ENCODE peak calls at places on chromosomes 5 and 9, in six cellular contexts. One of them, this sample, is unnamed.

GRCh38 chr9:99231708-99232107 is 9.6 kb downstream of the SEC61B start:
- DNase-seq in GM13977: no peak
- DNase-seq in mucosa of descending colon: peak
- DNase-seq in PC-9: no peak
- DNase-seq in brain microvascular endothelial cell: no peak
- DNase-seq in spleen: no peak
- DNase-seq in this sample: no peak

GRCh38 chr9:123335227-123335985 is 20.6 kb upstream of the CRB2 start:
- DNase-seq in GM13977: no peak
- DNase-seq in mucosa of descending colon: no peak
- DNase-seq in PC-9: no peak
- DNase-seq in brain microvascular endothelial cell: peak
- DNase-seq in spleen: no peak
- DNase-seq in this sample: no peak

GRCh38 chr5:95761771-95762680 is 30.9 kb downstream of the RHOBTB3 start:
- DNase-seq in GM13977: no peak
- DNase-seq in mucosa of descending colon: no peak
- DNase-seq in PC-9: no peak
- DNase-seq in brain microvascular endothelial cell: peak
- DNase-seq in spleen: no peak
- DNase-seq in this sample: no peak

GRCh38 chr5:93164690-93165089 is 416.3 kb downstream of the NR2F1-AS1 start:
- DNase-seq in GM13977: no peak
- DNase-seq in mucosa of descending colon: no peak
- DNase-seq in PC-9: peak
- DNase-seq in brain microvascular endothelial cell: peak
- DNase-seq in spleen: no peak
- DNase-seq in this sample: no peak

GRCh38 chr5:137561572-137561971 is 62.4 kb upstream of the SPOCK1 start:
- DNase-seq in GM13977: no peak
- DNase-seq in mucosa of descending colon: no peak
- DNase-seq in PC-9: no peak
- DNase-seq in brain microvascular endothelial cell: no peak
- DNase-seq in spleen: no peak
- DNase-seq in this sample: no peak

GRCh38 chr9:132249123-132249522 is 87.3 kb downstream of the NTNG2 start:
- DNase-seq in GM13977: no peak
- DNase-seq in mucosa of descending colon: no peak
- DNase-seq in PC-9: no peak
- DNase-seq in brain microvascular endothelial cell: no peak
- DNase-seq in spleen: no peak
- DNase-seq in this sample: no peak

GRCh38 chr5:6274846-6275543 is 103.4 kb downstream of the MED10 start:
- DNase-seq in GM13977: no peak
- DNase-seq in mucosa of descending colon: no peak
- DNase-seq in PC-9: no peak
- DNase-seq in brain microvascular endothelial cell: no peak
- DNase-seq in spleen: no peak
- DNase-seq in this sample: no peak

GRCh38 chr5:54187694-54188093 is 122.7 kb downstream of the ARL15 start:
- DNase-seq in GM13977: no peak
- DNase-seq in mucosa of descending colon: no peak
- DNase-seq in PC-9: no peak
- DNase-seq in brain microvascular endothelial cell: no peak
- DNase-seq in spleen: no peak
- DNase-seq in this sample: no peak

GRCh38 chr9:127578952-127579853 is 32.9 kb upstream of the STXBP1 start:
- DNase-seq in GM13977: no peak
- DNase-seq in mucosa of descending colon: peak
- DNase-seq in PC-9: peak
- DNase-seq in brain microvascular endothelial cell: peak
- DNase-seq in spleen: peak
- DNase-seq in this sample: peak

GRCh38 chr9:17833846-17834245 is 255.0 kb downstream of the SH3GL2 start:
- DNase-seq in GM13977: no peak
- DNase-seq in mucosa of descending colon: no peak
- DNase-seq in PC-9: no peak
- DNase-seq in brain microvascular endothelial cell: no peak
- DNase-seq in spleen: no peak
- DNase-seq in this sample: no peak

GRCh38 chr9:17832812-17833211 is 253.9 kb downstream of the SH3GL2 start:
- DNase-seq in GM13977: no peak
- DNase-seq in mucosa of descending colon: no peak
- DNase-seq in PC-9: no peak
- DNase-seq in brain microvascular endothelial cell: no peak
- DNase-seq in spleen: no peak
- DNase-seq in this sample: no peak

GRCh38 chr9:17843236-17843635 is 264.4 kb downstream of the SH3GL2 start:
- DNase-seq in GM13977: no peak
- DNase-seq in mucosa of descending colon: no peak
- DNase-seq in PC-9: no peak
- DNase-seq in brain microvascular endothelial cell: no peak
- DNase-seq in spleen: no peak
- DNase-seq in this sample: no peak

GRCh38 chr9:17839744-17840143 is 260.9 kb downstream of the SH3GL2 start:
- DNase-seq in GM13977: no peak
- DNase-seq in mucosa of descending colon: no peak
- DNase-seq in PC-9: no peak
- DNase-seq in brain microvascular endothelial cell: no peak
- DNase-seq in spleen: no peak
- DNase-seq in this sample: no peak

DNA sequence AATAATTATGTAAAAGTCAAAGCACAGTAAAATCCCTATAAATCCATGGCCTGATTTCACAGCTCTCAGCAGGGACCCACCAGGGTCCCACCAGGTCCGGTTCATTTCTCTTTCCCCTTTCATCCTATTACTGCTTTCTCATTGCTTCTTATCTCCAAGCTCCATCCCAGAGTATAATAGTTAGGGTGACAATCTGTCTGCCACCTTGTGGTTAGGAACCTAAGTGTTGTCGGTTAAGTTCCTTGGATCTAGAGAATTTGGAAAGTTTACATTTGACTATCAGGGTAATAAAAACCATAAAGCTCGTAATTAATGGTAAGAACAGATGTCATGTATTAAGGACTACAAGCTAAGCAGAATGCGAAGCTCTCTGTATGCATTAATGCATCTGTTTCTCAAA is 259.1 kb downstream of the SH3GL2 start:
- DNase-seq in GM13977: no peak
- DNase-seq in mucosa of descending colon: no peak
- DNase-seq in PC-9: no peak
- DNase-seq in brain microvascular endothelial cell: no peak
- DNase-seq in spleen: no peak
- DNase-seq in this sample: no peak
- TF ChIP-seq CTCF in GM13977: no peak
- TF ChIP-seq CTCF in mucosa of descending colon: no peak
- TF ChIP-seq CTCF in PC-9: no peak
- TF ChIP-seq CTCF in brain microvascular endothelial cell: no peak
- TF ChIP-seq CTCF in spleen: no peak
- TF ChIP-seq CTCF in this sample: no peak

GRCh38 chr5:102792705-102793104 is 37.6 kb downstream of the PAM start:
- DNase-seq in GM13977: no peak
- DNase-seq in mucosa of descending colon: no peak
- DNase-seq in PC-9: no peak
- DNase-seq in brain microvascular endothelial cell: peak
- DNase-seq in spleen: no peak
- DNase-seq in this sample: no peak
- TF ChIP-seq CTCF in GM13977: no peak
- TF ChIP-seq CTCF in mucosa of descending colon: no peak
- TF ChIP-seq CTCF in PC-9: no peak
- TF ChIP-seq CTCF in brain microvascular endothelial cell: peak
- TF ChIP-seq CTCF in spleen: no peak
- TF ChIP-seq CTCF in this sample: peak

GRCh38 chr5:157323107-157323706 is 57.3 kb downstream of the CYFIP2 start:
- DNase-seq in GM13977: no peak
- DNase-seq in mucosa of descending colon: no peak
- DNase-seq in PC-9: no peak
- DNase-seq in brain microvascular endothelial cell: no peak
- DNase-seq in spleen: no peak
- DNase-seq in this sample: no peak
- TF ChIP-seq CTCF in GM13977: peak
- TF ChIP-seq CTCF in mucosa of descending colon: no peak
- TF ChIP-seq CTCF in PC-9: peak
- TF ChIP-seq CTCF in brain microvascular endothelial cell: peak
- TF ChIP-seq CTCF in spleen: no peak
- TF ChIP-seq CTCF in this sample: peak

GRCh38 chr9:137111788-137112563 is 2.6 kb downstream of the DPP7 start:
- DNase-seq in GM13977: no peak
- DNase-seq in mucosa of descending colon: no peak
- DNase-seq in PC-9: no peak
- DNase-seq in brain microvascular endothelial cell: no peak
- DNase-seq in spleen: no peak
- DNase-seq in this sample: no peak
- TF ChIP-seq CTCF in GM13977: no peak
- TF ChIP-seq CTCF in mucosa of descending colon: no peak
- TF ChIP-seq CTCF in PC-9: no peak
- TF ChIP-seq CTCF in brain microvascular endothelial cell: no peak
- TF ChIP-seq CTCF in spleen: no peak
- TF ChIP-seq CTCF in this sample: no peak

GRCh38 chr9:130039504-130040147 is 3.4 kb downstream of the FNBP1 start:
- DNase-seq in GM13977: no peak
- DNase-seq in mucosa of descending colon: no peak
- DNase-seq in PC-9: no peak
- DNase-seq in brain microvascular endothelial cell: no peak
- DNase-seq in spleen: no peak
- DNase-seq in this sample: peak
- TF ChIP-seq CTCF in GM13977: no peak
- TF ChIP-seq CTCF in mucosa of descending colon: no peak
- TF ChIP-seq CTCF in PC-9: no peak
- TF ChIP-seq CTCF in brain microvascular endothelial cell: peak
- TF ChIP-seq CTCF in spleen: no peak
- TF ChIP-seq CTCF in this sample: no peak

DNA sequence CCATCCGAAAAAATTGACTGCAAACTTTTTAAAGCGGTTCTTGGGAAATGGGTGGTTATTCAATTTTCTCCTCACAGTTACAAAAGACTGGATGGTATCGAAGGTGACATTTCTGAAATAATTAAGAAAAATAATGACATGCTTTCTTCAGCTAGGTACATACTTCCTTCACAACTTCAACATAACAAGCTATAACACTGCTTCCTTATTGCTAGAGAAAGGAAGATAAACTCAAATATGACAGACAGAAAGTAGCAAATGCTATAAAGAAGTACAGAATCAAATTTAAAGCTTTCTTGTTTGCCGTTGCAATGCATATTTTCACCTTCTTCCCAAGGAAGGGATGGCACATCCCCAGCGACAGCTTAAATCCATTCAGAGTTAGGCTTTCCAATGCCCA is 93.5 kb upstream of the EFNA5 start:
- DNase-seq in GM13977: no peak
- DNase-seq in mucosa of descending colon: no peak
- DNase-seq in PC-9: no peak
- DNase-seq in brain microvascular endothelial cell: no peak
- DNase-seq in spleen: no peak
- DNase-seq in this sample: no peak
- TF ChIP-seq CTCF in GM13977: no peak
- TF ChIP-seq CTCF in mucosa of descending colon: no peak
- TF ChIP-seq CTCF in PC-9: no peak
- TF ChIP-seq CTCF in brain microvascular endothelial cell: no peak
- TF ChIP-seq CTCF in spleen: no peak
- TF ChIP-seq CTCF in this sample: no peak

GRCh38 chr9:76818271-76818670 is 54.0 kb downstream of the PCA3 start:
- DNase-seq in GM13977: no peak
- DNase-seq in mucosa of descending colon: peak
- DNase-seq in PC-9: peak
- DNase-seq in brain microvascular endothelial cell: peak
- DNase-seq in spleen: no peak
- DNase-seq in this sample: no peak

GRCh38 chr9:76817489-76817888 is 53.3 kb downstream of the PCA3 start:
- DNase-seq in GM13977: no peak
- DNase-seq in mucosa of descending colon: no peak
- DNase-seq in PC-9: no peak
- DNase-seq in brain microvascular endothelial cell: peak
- DNase-seq in spleen: no peak
- DNase-seq in this sample: no peak

GRCh38 chr9:76820431-76820830 is 56.2 kb downstream of the PCA3 start:
- DNase-seq in GM13977: no peak
- DNase-seq in mucosa of descending colon: no peak
- DNase-seq in PC-9: no peak
- DNase-seq in brain microvascular endothelial cell: no peak
- DNase-seq in spleen: no peak
- DNase-seq in this sample: no peak
- TF ChIP-seq CTCF in GM13977: no peak
- TF ChIP-seq CTCF in mucosa of descending colon: no peak
- TF ChIP-seq CTCF in PC-9: no peak
- TF ChIP-seq CTCF in brain microvascular endothelial cell: no peak
- TF ChIP-seq CTCF in spleen: no peak
- TF ChIP-seq CTCF in this sample: no peak

DNA sequence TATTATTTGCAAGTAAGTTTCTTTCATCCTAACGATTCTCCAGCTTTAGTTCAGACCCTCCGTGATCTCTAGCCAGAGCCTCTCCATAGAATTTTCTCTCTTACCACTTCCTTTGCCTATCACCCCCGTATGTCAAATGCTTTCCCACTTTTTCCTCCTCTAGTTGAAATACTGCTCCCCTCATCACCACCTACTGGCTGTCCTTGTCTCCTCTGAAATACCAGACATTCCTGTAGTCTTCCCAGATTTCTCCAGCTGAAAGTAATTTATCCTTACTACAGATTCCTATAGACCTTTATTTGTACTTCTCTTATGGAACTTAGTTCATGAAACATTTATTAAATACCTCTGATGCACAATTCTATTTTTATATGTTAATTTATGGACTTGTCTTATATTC is 36.0 kb upstream of the GLIPR2 start:
- DNase-seq in GM13977: no peak
- DNase-seq in mucosa of descending colon: no peak
- DNase-seq in PC-9: no peak
- DNase-seq in brain microvascular endothelial cell: no peak
- DNase-seq in spleen: no peak
- DNase-seq in this sample: no peak
- TF ChIP-seq CTCF in GM13977: no peak
- TF ChIP-seq CTCF in mucosa of descending colon: no peak
- TF ChIP-seq CTCF in PC-9: no peak
- TF ChIP-seq CTCF in brain microvascular endothelial cell: peak
- TF ChIP-seq CTCF in spleen: no peak
- TF ChIP-seq CTCF in this sample: no peak